ENCODE peak calls at places on chromosomes 5 and 9, in seven cellular contexts. One of them, this sample, is unnamed.

GRCh38 chr5:33136785-33137184 is 304.0 kb upstream of the TARS1 start:
- DNase-seq in gastrocnemius medialis: no peak
- DNase-seq in lung: no peak
- DNase-seq in left lung: no peak
- DNase-seq in AG09309: no peak
- DNase-seq in lower leg skin: no peak
- DNase-seq in RWPE2: no peak
- DNase-seq in this sample: no peak

GRCh38 chr5:107542428-107542827 is 128.3 kb downstream of the EFNA5 start:
- DNase-seq in RWPE2: peak
- DNase-seq in lung: peak
- DNase-seq in AG09309: peak
- DNase-seq in left lung: peak
- DNase-seq in lower leg skin: peak
- DNase-seq in gastrocnemius medialis: peak
- DNase-seq in this sample: peak

GRCh38 chr9:13274901-13275641 is 4.4 kb downstream of the MPDZ start:
- DNase-seq in gastrocnemius medialis: no peak
- DNase-seq in lower leg skin: no peak
- DNase-seq in RWPE2: no peak
- DNase-seq in left lung: no peak
- DNase-seq in AG09309: no peak
- DNase-seq in lung: no peak
- DNase-seq in this sample: no peak

GRCh38 chr9:119441338-119441737 is 72.1 kb upstream of the BRINP1 start:
- DNase-seq in lung: no peak
- DNase-seq in gastrocnemius medialis: no peak
- DNase-seq in AG09309: no peak
- DNase-seq in left lung: no peak
- DNase-seq in lower leg skin: no peak
- DNase-seq in RWPE2: no peak
- DNase-seq in this sample: no peak

GRCh38 chr5:1031306-1031959 is 22.8 kb downstream of the NKD2 start:
- DNase-seq in left lung: peak
- DNase-seq in gastrocnemius medialis: no peak
- DNase-seq in lower leg skin: no peak
- DNase-seq in AG09309: no peak
- DNase-seq in lung: no peak
- DNase-seq in RWPE2: no peak
- DNase-seq in this sample: no peak

GRCh38 chr5:16453609-16454008 is 12.0 kb downstream of the ZNF622 start:
- DNase-seq in gastrocnemius medialis: no peak
- DNase-seq in AG09309: no peak
- DNase-seq in RWPE2: no peak
- DNase-seq in lower leg skin: no peak
- DNase-seq in lung: no peak
- DNase-seq in left lung: no peak
- DNase-seq in this sample: no peak

GRCh38 chr5:113612060-113612496 is 98.6 kb downstream of the YTHDC2 start:
- DNase-seq in RWPE2: no peak
- DNase-seq in gastrocnemius medialis: no peak
- DNase-seq in left lung: no peak
- DNase-seq in AG09309: no peak
- DNase-seq in lower leg skin: no peak
- DNase-seq in lung: no peak
- DNase-seq in this sample: peak

GRCh38 chr5:145637396-145637795 is 197.7 kb downstream of the PRELID2 start:
- DNase-seq in RWPE2: no peak
- DNase-seq in gastrocnemius medialis: no peak
- DNase-seq in lung: no peak
- DNase-seq in AG09309: no peak
- DNase-seq in left lung: no peak
- DNase-seq in lower leg skin: no peak
- DNase-seq in this sample: no peak

GRCh38 chr5:107680799-107681198 is 10.1 kb upstream of the EFNA5 start:
- DNase-seq in left lung: no peak
- DNase-seq in RWPE2: no peak
- DNase-seq in lung: no peak
- DNase-seq in gastrocnemius medialis: no peak
- DNase-seq in AG09309: no peak
- DNase-seq in lower leg skin: no peak
- DNase-seq in this sample: no peak

GRCh38 chr5:60207031-60207430 is 313.5 kb upstream of the PDE4D start:
- DNase-seq in lower leg skin: no peak
- DNase-seq in gastrocnemius medialis: no peak
- DNase-seq in lung: peak
- DNase-seq in RWPE2: no peak
- DNase-seq in left lung: no peak
- DNase-seq in AG09309: no peak
- DNase-seq in this sample: peak

GRCh38 chr5:108143581-108143980 is 238.3 kb downstream of the FBXL17 start:
- DNase-seq in gastrocnemius medialis: no peak
- DNase-seq in left lung: no peak
- DNase-seq in RWPE2: no peak
- DNase-seq in lung: no peak
- DNase-seq in lower leg skin: no peak
- DNase-seq in AG09309: peak
- DNase-seq in this sample: no peak

GRCh38 chr5:123673107-123673506 is 161.1 kb downstream of the CSNK1G3 start:
- DNase-seq in gastrocnemius medialis: no peak
- DNase-seq in left lung: no peak
- DNase-seq in RWPE2: no peak
- DNase-seq in lung: no peak
- DNase-seq in lower leg skin: peak
- DNase-seq in AG09309: no peak
- DNase-seq in this sample: no peak

GRCh38 chr9:18826248-18826647 is 206.8 kb downstream of the SAXO1 start:
- DNase-seq in left lung: no peak
- DNase-seq in AG09309: no peak
- DNase-seq in lung: no peak
- DNase-seq in gastrocnemius medialis: no peak
- DNase-seq in lower leg skin: no peak
- DNase-seq in RWPE2: no peak
- DNase-seq in this sample: no peak
- TF ChIP-seq CTCF in left lung: no peak
- TF ChIP-seq CTCF in AG09309: no peak
- TF ChIP-seq CTCF in lung: no peak
- TF ChIP-seq CTCF in gastrocnemius medialis: no peak
- TF ChIP-seq CTCF in lower leg skin: no peak
- TF ChIP-seq CTCF in RWPE2: no peak
- TF ChIP-seq CTCF in this sample: no peak

GRCh38 chr5:96969401-96969800 is 33.5 kb downstream of the LNPEP start:
- DNase-seq in gastrocnemius medialis: no peak
- DNase-seq in lower leg skin: no peak
- DNase-seq in lung: no peak
- DNase-seq in left lung: no peak
- DNase-seq in RWPE2: no peak
- DNase-seq in AG09309: no peak
- DNase-seq in this sample: no peak
- TF ChIP-seq CTCF in gastrocnemius medialis: no peak
- TF ChIP-seq CTCF in lower leg skin: no peak
- TF ChIP-seq CTCF in lung: no peak
- TF ChIP-seq CTCF in left lung: no peak
- TF ChIP-seq CTCF in RWPE2: no peak
- TF ChIP-seq CTCF in AG09309: no peak
- TF ChIP-seq CTCF in this sample: no peak

GRCh38 chr5:94807985-94808384 is 189.5 kb downstream of the SLF1 start:
- DNase-seq in left lung: no peak
- DNase-seq in gastrocnemius medialis: no peak
- DNase-seq in RWPE2: no peak
- DNase-seq in AG09309: no peak
- DNase-seq in lower leg skin: no peak
- DNase-seq in lung: no peak
- DNase-seq in this sample: no peak

GRCh38 chr5:94808497-94808896 is 190.0 kb downstream of the SLF1 start:
- DNase-seq in lower leg skin: no peak
- DNase-seq in left lung: no peak
- DNase-seq in lung: no peak
- DNase-seq in RWPE2: no peak
- DNase-seq in AG09309: no peak
- DNase-seq in gastrocnemius medialis: no peak
- DNase-seq in this sample: no peak

GRCh38 chr5:94811341-94811740 is 192.9 kb downstream of the SLF1 start:
- DNase-seq in lower leg skin: no peak
- DNase-seq in gastrocnemius medialis: no peak
- DNase-seq in RWPE2: no peak
- DNase-seq in AG09309: no peak
- DNase-seq in left lung: no peak
- DNase-seq in lung: no peak
- DNase-seq in this sample: no peak

GRCh38 chr5:94810281-94810680 is 191.8 kb downstream of the SLF1 start:
- DNase-seq in left lung: no peak
- DNase-seq in gastrocnemius medialis: no peak
- DNase-seq in lower leg skin: no peak
- DNase-seq in lung: no peak
- DNase-seq in RWPE2: no peak
- DNase-seq in AG09309: no peak
- DNase-seq in this sample: no peak

GRCh38 chr5:94812232-94812631 is 193.8 kb downstream of the SLF1 start:
- DNase-seq in RWPE2: no peak
- DNase-seq in gastrocnemius medialis: no peak
- DNase-seq in left lung: no peak
- DNase-seq in lung: no peak
- DNase-seq in lower leg skin: no peak
- DNase-seq in AG09309: no peak
- DNase-seq in this sample: no peak
- TF ChIP-seq CTCF in RWPE2: peak
- TF ChIP-seq CTCF in gastrocnemius medialis: no peak
- TF ChIP-seq CTCF in left lung: no peak
- TF ChIP-seq CTCF in lung: no peak
- TF ChIP-seq CTCF in lower leg skin: no peak
- TF ChIP-seq CTCF in AG09309: no peak
- TF ChIP-seq CTCF in this sample: no peak

DNA sequence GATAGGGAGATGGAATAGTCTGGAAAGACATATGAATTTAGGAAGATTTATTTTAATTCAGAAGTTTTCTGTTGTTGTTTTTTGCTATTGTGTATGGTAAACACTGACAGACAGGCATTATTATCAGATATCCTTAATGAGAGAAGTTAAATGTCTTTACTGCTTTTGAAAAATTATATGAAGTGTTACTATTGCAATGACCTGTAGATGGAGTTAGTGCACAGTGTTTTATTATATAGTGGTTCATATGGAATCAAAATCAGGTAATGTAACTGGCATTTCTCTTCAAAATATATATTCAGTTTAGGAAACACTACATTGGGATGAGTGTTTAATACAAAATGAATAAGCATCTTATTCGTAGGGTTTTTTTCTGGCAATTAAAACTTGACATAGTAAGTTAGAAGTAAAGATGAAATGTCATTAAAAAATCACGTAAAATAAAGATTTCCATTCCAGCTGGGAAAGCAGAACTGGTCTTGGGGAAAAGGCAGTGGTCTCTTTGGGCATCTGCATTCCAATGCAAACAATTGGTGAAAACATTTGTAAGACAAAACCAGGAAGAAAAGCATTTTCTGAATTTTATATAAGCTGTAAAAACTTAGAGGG is 3.9 kb downstream of the GABRA1 start:
- DNase-seq in lower leg skin: no peak
- DNase-seq in AG09309: no peak
- DNase-seq in RWPE2: no peak
- DNase-seq in left lung: no peak
- DNase-seq in gastrocnemius medialis: no peak
- DNase-seq in lung: no peak
- DNase-seq in this sample: no peak
- TF ChIP-seq CTCF in lower leg skin: no peak
- TF ChIP-seq CTCF in AG09309: no peak
- TF ChIP-seq CTCF in RWPE2: peak
- TF ChIP-seq CTCF in left lung: no peak
- TF ChIP-seq CTCF in gastrocnemius medialis: no peak
- TF ChIP-seq CTCF in lung: no peak
- TF ChIP-seq CTCF in this sample: no peak